ENCODE peak calls at places on chromosome 21, in six cellular contexts. E is endothelial cell of umbilical vein, W is cardiac fibroblast, A is tibial artery, K is ovary, Y is fibroblast of lung. B is an unnamed sample.

GRCh38 chr21:44718571-44718970 is 7.2 kb upstream of the TSPEAR start:
- DNase-seq in E (no peak), W (no peak), A (no peak), K (no peak), Y (no peak), B (no peak)

GRCh38 chr21:45540601-45540970 is 1.7 kb downstream of the SLC19A1 start:
- DNase-seq in E (no peak), W (no peak), A (peak), K (peak), Y (no peak), B (no peak)

GRCh38 chr21:25560151-25560783 is 47.0 kb downstream of the MRPL39 start:
- DNase-seq in E (no peak), W (peak), A (no peak), K (no peak), Y (no peak), B (no peak)

GRCh38 chr21:17514124-17514481 is 1.3 kb downstream of the CXADR start:
- DNase-seq in E (peak), W (peak), A (no peak), K (no peak), Y (peak), B (no peak)

GRCh38 chr21:38181101-38181500 is 75.7 kb upstream of the KCNJ15 start:
- DNase-seq in E (no peak), W (no peak), A (no peak), K (no peak), Y (peak), B (no peak)

GRCh38 chr21:28742527-28742926 is 250.2 kb downstream of the LTN1 start:
- DNase-seq in E (peak), W (peak), A (no peak), K (no peak), Y (peak), B (no peak)

GRCh38 chr21:45142469-45142868 is 68.1 kb downstream of the ADARB1 start:
- DNase-seq in E (peak), W (peak), A (no peak), K (no peak), Y (peak), B (no peak)

GRCh38 chr21:45074048-45074817 is at the start of gene ADARB1:
- DNase-seq in E (peak), W (peak), A (no peak), K (peak), Y (peak), B (peak)

GRCh38 chr21:26719750-26720149 is 125.5 kb downstream of the ADAMTS1 start:
- DNase-seq in E (no peak), W (no peak), A (no peak), K (no peak), Y (no peak), B (no peak)

GRCh38 chr21:26710155-26710554 is 135.1 kb downstream of the ADAMTS1 start:
- DNase-seq in E (no peak), W (no peak), A (no peak), K (no peak), Y (no peak), B (no peak)

GRCh38 chr21:26717146-26717739 is 128.0 kb downstream of the ADAMTS1 start:
- DNase-seq in E (peak), W (peak), A (no peak), K (no peak), Y (no peak), B (peak)

GRCh38 chr21:26715116-26715515 is 130.1 kb downstream of the ADAMTS1 start:
- DNase-seq in E (no peak), W (no peak), A (no peak), K (no peak), Y (no peak), B (no peak)

DNA sequence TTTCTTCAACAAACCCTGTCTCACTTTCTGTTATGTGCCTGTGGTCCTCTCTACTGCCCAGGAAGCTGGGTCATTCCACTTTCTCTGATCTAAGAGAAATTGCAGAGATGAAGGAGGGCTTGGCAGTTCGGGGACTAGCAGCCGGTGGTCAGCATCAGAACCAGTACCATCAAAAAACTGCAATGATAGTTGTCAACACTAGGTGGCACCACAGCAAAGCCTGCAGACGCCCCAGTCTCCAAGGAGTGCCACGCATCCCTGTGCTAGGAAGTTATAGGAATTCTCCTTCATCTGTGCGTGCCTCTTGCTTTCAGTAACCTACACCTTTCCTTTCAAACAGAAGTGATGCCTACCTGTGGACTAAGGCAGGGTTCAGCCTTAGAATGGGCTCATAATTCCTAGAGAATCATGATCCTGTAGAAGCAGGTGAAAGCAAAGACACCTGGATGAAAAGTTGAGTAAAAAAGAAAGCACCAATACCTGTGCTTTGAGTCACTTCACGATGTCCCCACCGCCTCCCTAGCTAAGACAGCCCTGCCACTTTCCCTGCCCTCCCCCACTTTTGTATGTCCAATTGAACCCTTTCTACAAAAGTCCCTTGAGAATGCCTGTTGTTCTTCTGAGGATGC is 129.2 kb downstream of the ADAMTS1 start:
- DNase-seq in E (peak), W (peak), A (peak), K (no peak), Y (peak), B (peak)
- TF ChIP-seq CTCF in E (peak), W (peak), A (peak), K (peak), Y (peak), B (peak)

DNA sequence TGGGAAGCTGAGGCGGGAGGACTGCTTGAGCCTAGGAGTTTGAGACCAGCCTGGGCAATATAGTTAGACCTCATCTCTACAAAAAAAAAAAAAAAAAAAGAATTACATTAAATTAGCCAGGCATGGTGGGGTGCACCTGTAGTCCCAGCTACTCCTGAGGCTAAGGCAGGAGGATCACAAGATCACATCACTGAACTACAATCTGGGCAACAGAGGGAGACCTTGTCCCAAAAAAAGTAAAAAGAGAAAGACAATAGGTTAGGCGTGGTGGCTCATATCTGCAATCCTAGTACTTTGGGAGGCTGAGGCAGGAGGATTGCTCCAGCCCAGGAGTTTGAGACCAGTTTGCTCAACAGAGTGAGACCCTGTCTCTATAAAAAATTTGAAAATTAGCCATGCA is 130.3 kb downstream of the TIAM1 start:
- DNase-seq in E (no peak), W (no peak), A (no peak), K (no peak), Y (no peak), B (no peak)
- TF ChIP-seq CTCF in E (no peak), W (no peak), A (no peak), K (no peak), Y (no peak), B (peak)

DNA sequence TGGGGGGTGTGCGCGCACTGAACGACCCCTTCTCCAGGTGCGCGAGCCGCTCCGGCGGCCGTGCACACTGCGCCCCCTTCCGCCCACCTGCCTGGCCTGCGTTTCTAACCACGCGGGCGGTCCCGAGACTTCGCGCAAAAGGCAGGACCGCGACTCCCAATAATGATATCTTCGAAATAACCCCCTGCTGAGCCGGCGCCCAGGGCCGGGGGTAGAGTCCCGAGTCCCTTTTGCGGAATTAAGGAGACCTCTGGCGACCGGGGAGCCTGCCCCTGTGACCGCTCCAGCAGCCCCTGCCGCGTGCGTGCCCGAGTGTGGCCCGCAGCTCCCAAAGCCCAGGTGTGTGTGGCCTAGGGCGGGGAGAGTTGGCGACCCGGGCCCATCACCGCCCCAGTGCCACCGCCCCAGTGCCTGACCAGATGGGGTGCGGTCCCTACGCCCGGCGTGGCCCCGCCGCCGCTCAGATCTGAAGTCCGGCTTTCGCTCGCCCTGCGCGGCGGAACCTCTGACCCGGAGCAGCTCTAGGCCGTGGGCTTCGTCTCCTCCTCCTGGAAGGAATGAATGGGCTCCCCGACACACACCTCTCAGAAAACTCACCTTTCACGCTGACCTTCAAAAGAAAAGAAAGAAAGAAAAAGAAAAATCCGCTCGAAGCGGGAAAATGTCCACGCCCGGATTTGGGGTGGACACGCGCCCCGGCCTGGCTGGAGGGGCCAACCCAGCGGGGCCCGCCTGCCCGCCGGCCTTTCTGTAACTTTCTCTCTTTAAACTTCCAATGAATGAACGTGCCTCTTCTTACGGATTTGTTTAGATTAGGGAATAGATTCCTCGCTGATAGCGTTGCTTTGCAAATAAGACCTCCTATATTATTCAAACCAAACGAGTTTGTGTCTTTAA is 5.5 kb upstream of the SIM2 start:
- DNase-seq in E (no peak), W (no peak), A (no peak), K (no peak), Y (no peak), B (peak)
- TF ChIP-seq CTCF in E (peak), W (no peak), A (no peak), K (no peak), Y (no peak), B (no peak)

GRCh38 chr21:31732538-31732864 is 583 bp upstream of the SCAF4 start:
- DNase-seq in E (no peak), W (no peak), A (peak), K (no peak), Y (no peak), B (no peak)

GRCh38 chr21:31729622-31730343 is 2.1 kb downstream of the SCAF4 start:
- DNase-seq in E (no peak), W (no peak), A (no peak), K (no peak), Y (no peak), B (no peak)

GRCh38 chr21:31730687-31731111 is 1.2 kb downstream of the SCAF4 start:
- DNase-seq in E (peak), W (peak), A (no peak), K (no peak), Y (no peak), B (no peak)

GRCh38 chr21:31731802-31732537 is at the start of gene SCAF4:
- DNase-seq in E (peak), W (peak), A (peak), K (peak), Y (peak), B (peak)

DNA sequence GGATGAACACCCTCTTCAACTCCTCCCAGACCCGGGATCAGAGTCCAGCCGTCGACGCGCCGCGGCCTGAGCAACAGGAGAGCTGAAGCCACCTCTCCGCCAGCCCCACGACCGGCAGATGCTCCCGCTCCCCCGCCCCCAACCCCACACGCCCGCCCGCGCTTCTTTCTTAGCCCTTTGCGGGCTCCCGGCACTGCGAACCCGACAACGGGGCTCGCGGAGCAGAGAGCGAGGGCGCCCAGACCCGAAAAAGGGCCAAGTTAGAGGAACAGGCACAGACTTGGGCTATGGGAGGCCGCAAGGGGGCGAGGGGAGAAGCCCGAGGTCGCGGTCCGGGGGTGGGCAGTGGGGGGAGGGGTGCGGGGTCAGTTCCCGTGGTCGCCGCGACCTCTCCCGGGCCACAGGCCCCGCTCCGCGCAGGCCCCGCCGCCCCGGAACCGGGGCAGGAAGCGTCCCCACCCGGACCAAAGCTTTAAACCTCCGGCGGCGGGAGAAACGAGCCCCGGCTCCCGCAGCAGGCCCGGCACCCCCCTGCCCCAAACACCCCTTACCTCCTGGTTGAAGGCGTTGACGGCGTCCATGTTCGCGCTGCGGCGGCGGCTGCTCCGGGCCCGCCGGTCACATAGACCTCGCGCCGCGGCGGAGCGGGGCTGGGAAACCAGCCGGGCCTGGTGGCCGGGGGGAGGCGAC is 661 bp downstream of the SCAF4 start:
- DNase-seq in E (no peak), W (no peak), A (peak), K (peak), Y (peak), B (peak)
- TF ChIP-seq CTCF in E (peak), W (no peak), A (no peak), K (no peak), Y (no peak), B (peak)

DNA sequence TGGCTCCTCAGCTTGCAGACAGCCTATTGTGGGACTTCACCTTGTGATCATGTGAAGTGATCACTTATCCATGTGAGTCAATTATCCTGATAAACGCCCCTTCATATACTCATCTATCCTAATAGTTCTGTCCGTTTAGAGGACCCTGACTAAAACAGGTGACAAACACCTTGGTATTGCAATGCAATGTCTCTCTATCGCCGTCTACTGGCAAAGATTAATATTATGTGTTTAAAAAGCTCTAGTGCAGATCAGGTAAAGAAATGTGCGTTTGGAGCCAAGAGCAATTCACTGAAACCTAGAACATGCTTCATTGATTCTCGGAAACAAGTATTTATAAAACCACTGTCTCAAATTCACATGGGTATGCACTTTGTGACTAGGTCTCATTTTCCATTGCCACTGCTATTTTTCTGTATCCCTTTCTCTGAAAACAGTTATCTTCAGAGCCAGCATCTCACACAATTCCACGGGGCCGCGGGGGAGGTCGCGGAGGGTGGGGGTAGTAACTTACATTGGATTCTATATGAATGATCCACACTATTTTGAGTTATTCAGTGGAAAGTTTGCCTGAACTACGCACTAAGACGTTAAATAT is 554.6 kb upstream of the NCAM2 start:
- DNase-seq in E (no peak), W (no peak), A (no peak), K (no peak), Y (no peak), B (no peak)
- TF ChIP-seq CTCF in E (no peak), W (peak), A (no peak), K (no peak), Y (peak), B (no peak)

DNA sequence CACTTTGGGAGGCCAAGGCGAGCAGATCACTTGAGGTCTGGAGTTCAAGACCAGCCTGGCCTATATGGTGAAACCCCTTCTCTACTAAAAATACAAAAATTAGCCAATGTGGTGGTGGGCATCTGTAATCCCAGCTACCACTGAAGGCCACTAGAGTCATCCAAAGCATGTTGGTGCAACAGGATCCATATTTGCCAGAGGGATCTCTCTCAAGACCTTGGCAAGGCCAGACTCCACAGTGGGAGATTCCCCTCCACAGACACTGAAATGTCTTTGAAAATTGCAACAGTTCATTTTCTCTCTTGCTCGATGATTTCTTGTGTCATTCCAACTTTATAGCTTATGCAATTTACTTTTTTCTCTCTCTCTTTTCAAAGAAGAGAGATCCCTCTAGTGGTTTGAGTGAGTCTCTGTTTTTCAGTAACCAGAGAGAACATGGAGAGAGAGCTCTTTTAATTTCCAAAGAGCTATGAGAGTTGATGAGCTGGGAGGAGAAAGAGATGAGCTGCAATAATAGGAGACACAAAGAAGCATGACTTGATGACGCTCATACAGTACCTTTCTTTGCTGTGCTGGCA is 176.8 kb upstream of the USP25 start:
- DNase-seq in E (no peak), W (peak), A (no peak), K (no peak), Y (peak), B (no peak)
- TF ChIP-seq CTCF in E (peak), W (peak), A (no peak), K (no peak), Y (peak), B (peak)

DNA sequence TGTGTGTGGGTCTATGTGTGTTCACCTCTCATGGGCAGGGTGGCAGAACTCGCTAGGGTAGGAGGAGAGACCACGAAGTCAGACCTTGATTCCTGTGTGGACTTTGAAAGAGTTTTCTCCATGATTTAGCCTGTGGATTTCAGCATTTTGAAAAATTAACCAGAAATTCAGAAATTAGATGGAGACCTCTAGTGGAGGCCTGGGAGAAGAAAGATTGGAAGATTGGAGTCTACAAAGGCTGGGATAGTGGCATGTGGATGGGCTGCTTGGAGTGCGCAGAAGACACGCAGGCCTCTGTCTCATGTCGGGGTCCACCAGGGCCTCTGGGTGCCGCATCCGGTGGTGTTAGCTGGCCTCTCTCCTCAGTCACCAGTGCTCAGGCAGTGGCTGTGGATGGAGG is 18.9 kb upstream of the IGSF5 start:
- DNase-seq in E (no peak), W (no peak), A (no peak), K (no peak), Y (no peak), B (no peak)
- TF ChIP-seq CTCF in E (no peak), W (no peak), A (no peak), K (no peak), Y (peak), B (no peak)

B was measured in GM10248.